ENCODE peak calls at places on chromosomes 7 and 10, in ten cellular contexts. J is SK-N-SH, Q is endodermal cell, G is HepG2, O is fibroblast of lung, L is colonic mucosa, X is mesenchymal stem cell, B is MM.1S, U is PC-3, D is neural progenitor cell. Y is an unnamed sample. For H3K9me3 and H3K27me3, the result is how much of the 10 kb centered on the place peaks cover.

GRCh38 chr10:2464476-2464875 is 602.9 kb upstream of the PFKP start:
- DNase-seq in J (no peak), Q (no peak), G (no peak), O (no peak), L (no peak), X (no peak), B (no peak), U (no peak), D (no peak), Y (no peak)

GRCh38 chr7:30845426-30846135 is 66.1 kb upstream of the AQP1 start:
- DNase-seq in J (no peak), Q (no peak), G (no peak), O (peak), L (no peak), X (peak), B (no peak), U (peak), D (no peak), Y (peak)

GRCh38 chr10:114491933-114492332 is 87.6 kb upstream of the AFAP1L2 start:
- DNase-seq in J (no peak), Q (no peak), G (no peak), O (peak), L (no peak), X (no peak), B (no peak), U (no peak), D (no peak), Y (no peak)

GRCh38 chr7:135525426-135525825 is 15.5 kb upstream of the CNOT4 start:
- DNase-seq in J (no peak), Q (no peak), G (no peak), O (no peak), L (no peak), X (no peak), B (no peak), U (no peak), D (no peak), Y (no peak)

GRCh38 chr10:77692782-77693181 is 55.2 kb upstream of the KCNMA1 start:
- DNase-seq in J (no peak), Q (no peak), G (no peak), O (peak), L (peak), X (no peak), B (no peak), U (peak), D (no peak), Y (no peak)

GRCh38 chr10:108653466-108653865 is 1269.8 kb downstream of the XPNPEP1 start:
- DNase-seq in J (no peak), Q (no peak), G (no peak), O (peak), L (no peak), X (peak), B (no peak), U (no peak), D (no peak), Y (no peak)

GRCh38 chr7:131255242-131255641 is 72.4 kb upstream of the MKLN1 start:
- DNase-seq in J (no peak), Q (no peak), G (no peak), O (no peak), L (no peak), X (no peak), B (no peak), U (no peak), D (no peak), Y (no peak)

GRCh38 chr7:67387851-67388250 is 391.2 kb downstream of the TYW1 start:
- DNase-seq in J (no peak), Q (no peak), G (no peak), O (no peak), L (no peak), X (no peak), B (no peak), U (no peak), D (no peak), Y (no peak)

GRCh38 chr10:34337917-34338316 is 477.2 kb downstream of the PARD3 start:
- DNase-seq in J (no peak), Q (no peak), G (no peak), O (no peak), L (no peak), X (no peak), B (no peak), U (no peak), D (no peak), Y (peak)

GRCh38 chr10:91798736-91799579 is 732 bp downstream of the TNKS2 start:
- DNase-seq in J (no peak), Q (peak), G (peak), O (peak), L (peak), X (peak), B (peak), U (peak), D (peak), Y (peak)

GRCh38 chr10:88386204-88386877 is 196.8 kb downstream of the RNLS start:
- DNase-seq in J (peak), Q (no peak), G (peak), O (no peak), L (peak), X (no peak), B (peak), U (no peak), D (no peak), Y (no peak)

GRCh38 chr10:120217736-120218135 is 239.3 kb upstream of the PLPP4 start:
- DNase-seq in J (no peak), Q (no peak), G (no peak), O (no peak), L (no peak), X (no peak), B (no peak), U (no peak), D (no peak), Y (no peak)

GRCh38 chr10:42421812-42422211 is 216.6 kb downstream of the ZNF33B start:
- DNase-seq in J (no peak), Q (no peak), G (no peak), O (no peak), L (no peak), X (no peak), B (no peak), U (no peak), D (no peak), Y (no peak)

GRCh38 chr10:12640026-12640425 is 290.7 kb downstream of the CAMK1D start:
- DNase-seq in J (no peak), Q (no peak), G (no peak), O (no peak), L (no peak), X (no peak), B (no peak), U (no peak), D (no peak), Y (no peak)

GRCh38 chr10:89648074-89648473 is 3.0 kb upstream of the PANK1 start:
- DNase-seq in J (no peak), Q (no peak), G (no peak), O (no peak), L (no peak), X (no peak), B (no peak), U (no peak), D (no peak), Y (no peak)

GRCh38 chr7:25752967-25753791 is 398.8 kb upstream of the NFE2L3 start:
- DNase-seq in J (no peak), Q (peak), G (no peak), O (peak), L (no peak), X (no peak), B (no peak), U (peak), D (peak), Y (no peak)

GRCh38 chr7:100486753-100487446 is 3.2 kb downstream of the NYAP1 start:
- DNase-seq in J (peak), Q (no peak), G (no peak), O (peak), L (no peak), X (peak), B (no peak), U (peak), D (peak), Y (no peak)

GRCh38 chr7:57215423-57215822 is 83.2 kb upstream of the ZNF479 start:
- DNase-seq in J (no peak), Q (no peak), G (no peak), O (no peak), L (no peak), X (no peak), B (no peak), U (no peak), D (no peak), Y (no peak)

GRCh38 chr7:57211428-57212100 is 79.3 kb upstream of the ZNF479 start:
- DNase-seq in J (no peak), Q (no peak), G (no peak), O (no peak), L (no peak), X (no peak), B (no peak), U (no peak), D (no peak), Y (no peak)

GRCh38 chr7:57207836-57208235 is 75.6 kb upstream of the ZNF479 start:
- DNase-seq in J (no peak), Q (no peak), G (no peak), O (no peak), L (no peak), X (no peak), B (no peak), U (no peak), D (no peak), Y (no peak)

GRCh38 chr7:57210212-57210611 is 78.0 kb upstream of the ZNF479 start:
- DNase-seq in J (no peak), Q (no peak), G (no peak), O (no peak), L (no peak), X (no peak), B (no peak), U (no peak), D (no peak), Y (no peak)

GRCh38 chr7:57210871-57211270 is 78.6 kb upstream of the ZNF479 start:
- DNase-seq in J (no peak), Q (no peak), G (no peak), O (no peak), L (no peak), X (no peak), B (no peak), U (no peak), D (no peak), Y (no peak)
- H3K9me3 ChIP-seq in J (under half), Q (half or more), G (half or more), O (under half), L (under half), X (under half), B (under half), U (under half), D (under half), Y (under half)

GRCh38 chr10:58754419-58755180 is 241.9 kb downstream of the BICC1 start:
- DNase-seq in J (no peak), Q (no peak), G (no peak), O (no peak), L (no peak), X (no peak), B (no peak), U (no peak), D (no peak), Y (no peak)

GRCh38 chr10:58755688-58756087 is 243.0 kb downstream of the BICC1 start:
- DNase-seq in J (no peak), Q (no peak), G (no peak), O (peak), L (no peak), X (peak), B (peak), U (peak), D (no peak), Y (no peak)

GRCh38 chr10:58758311-58758710 is 245.6 kb downstream of the BICC1 start:
- DNase-seq in J (no peak), Q (no peak), G (no peak), O (peak), L (no peak), X (no peak), B (no peak), U (no peak), D (no peak), Y (no peak)

GRCh38 chr10:58757352-58758071 is 244.8 kb downstream of the BICC1 start:
- DNase-seq in J (no peak), Q (no peak), G (no peak), O (peak), L (no peak), X (no peak), B (peak), U (no peak), D (no peak), Y (no peak)

GRCh38 chr10:58756126-58756525 is 243.5 kb downstream of the BICC1 start:
- DNase-seq in J (no peak), Q (no peak), G (no peak), O (peak), L (no peak), X (peak), B (peak), U (no peak), D (no peak), Y (no peak)
- H3K9ac ChIP-seq in J (peak), Q (no peak), G (no peak), O (no peak), L (no peak), X (peak), B (peak), U (no peak), D (no peak), Y (no peak)

DNA sequence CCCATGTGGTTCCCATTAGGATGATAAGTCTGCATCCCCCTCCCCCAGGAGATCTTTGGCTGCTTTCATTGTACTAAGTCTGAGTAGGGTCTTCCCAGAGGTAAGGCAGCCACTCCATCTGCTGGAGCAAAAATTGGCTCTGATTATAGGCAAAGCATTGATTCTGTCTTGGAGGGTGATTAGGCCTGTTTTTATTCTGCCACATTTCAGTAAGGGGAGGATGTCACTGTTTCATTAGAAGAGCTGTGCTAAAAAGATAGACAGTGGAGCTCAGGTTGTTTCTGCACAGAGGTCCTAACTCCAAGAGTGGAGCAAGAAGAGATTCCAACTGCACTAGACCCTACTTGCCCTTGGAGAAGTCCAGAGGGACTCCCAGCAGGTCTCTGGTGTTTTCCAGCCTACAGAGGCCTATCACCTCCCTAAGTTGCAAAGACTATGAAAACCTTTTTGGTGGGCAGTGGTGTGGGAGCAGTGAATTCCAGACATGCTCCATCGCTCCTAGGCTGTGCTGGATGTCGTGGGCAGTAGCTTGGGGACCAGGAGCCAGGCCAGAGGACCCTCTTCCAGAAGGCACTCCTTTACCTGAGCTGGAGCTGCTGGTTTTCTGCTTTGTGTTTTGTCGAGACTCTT is 7.2 kb upstream of the HOXA2 start:
- DNase-seq in J (no peak), Q (no peak), G (no peak), O (peak), L (peak), X (no peak), B (no peak), U (no peak), D (no peak), Y (no peak)
- H3K27me3 ChIP-seq in J (half or more), Q (half or more), G (under half), O (under half), L (under half), X (under half), B (under half), U (under half), D (half or more), Y (under half)

GRCh38 chr10:131495892-131496291 is 184.4 kb upstream of the TCERG1L start:
- DNase-seq in J (no peak), Q (no peak), G (no peak), O (no peak), L (no peak), X (no peak), B (no peak), U (no peak), D (no peak), Y (no peak)
- H3K9me3 ChIP-seq in J (under half), Q (under half), G (under half), O (under half), L (under half), X (under half), B (under half), U (under half), D (under half), Y (under half)

GRCh38 chr7:27244488-27245123 is 2.0 kb downstream of the EVX1 start:
- DNase-seq in J (no peak), Q (peak), G (no peak), O (no peak), L (no peak), X (no peak), B (no peak), U (no peak), D (no peak), Y (no peak)

GRCh38 chr7:27245124-27245797 is 2.7 kb downstream of the EVX1 start:
- DNase-seq in J (peak), Q (no peak), G (no peak), O (no peak), L (no peak), X (no peak), B (no peak), U (no peak), D (peak), Y (no peak)

GRCh38 chr7:27247000-27247399 is 4.4 kb downstream of the EVX1 start:
- DNase-seq in J (no peak), Q (no peak), G (no peak), O (no peak), L (no peak), X (no peak), B (no peak), U (no peak), D (peak), Y (no peak)

GRCh38 chr7:27247452-27248426 is 5.1 kb downstream of the EVX1 start:
- DNase-seq in J (peak), Q (no peak), G (no peak), O (no peak), L (no peak), X (no peak), B (no peak), U (no peak), D (no peak), Y (no peak)

GRCh38 chr7:27245798-27246691 is 3.4 kb downstream of the EVX1 start:
- DNase-seq in J (peak), Q (peak), G (no peak), O (no peak), L (peak), X (no peak), B (no peak), U (no peak), D (peak), Y (no peak)
- H3K9ac ChIP-seq in J (no peak), Q (no peak), G (no peak), O (no peak), L (no peak), X (no peak), B (no peak), U (no peak), D (no peak), Y (no peak)

Y was measured in endothelial cell of umbilical vein.